ENCODE peak calls at places on chromosome 16, in four cellular contexts. I is activated naive CD4-positive, alpha-beta T cell treated with Interleukin-2 at 50 U/mL for 16 hours; L is GM23338; U is activated CD8-positive, alpha-beta T cell treated with anti-CD3 and anti-CD28 coated beads for 36 hours. R is an unnamed sample.

GRCh38 chr16:50778284-50779163 is 36.6 kb downstream of the CYLD start:
- DNase-seq in I (no peak), L (no peak), U (peak; percentile 35), R (no peak)

GRCh38 chr16:81486555-81487061 is 42.0 kb downstream of the CMIP start:
- DNase-seq in I (no peak), L (no peak), U (no peak), R (no peak)

GRCh38 chr16:56643080-56643778 is 4.8 kb downstream of the MT1A start:
- DNase-seq in I (peak; percentile 82), L (peak; percentile 79), U (peak; percentile 91), R (peak; percentile 80)

GRCh38 chr16:2710711-2711231 is 9.3 kb downstream of the PRSS27 start:
- DNase-seq in I (no peak), L (no peak), U (no peak), R (no peak)

GRCh38 chr16:7294020-7294419 is 38.6 kb upstream of the RBFOX1 start:
- DNase-seq in I (no peak), L (no peak), U (no peak), R (no peak)

GRCh38 chr16:1058216-1058615 is 14.3 kb upstream of the SSTR5 start:
- DNase-seq in I (no peak), L (no peak), U (no peak), R (no peak)

GRCh38 chr16:74455619-74456289 is 34.5 kb upstream of the CLEC18B start:
- DNase-seq in I (no peak), L (no peak), U (no peak), R (no peak)

GRCh38 chr16:85583491-85584181 is 29.5 kb upstream of the GSE1 start:
- DNase-seq in I (no peak), L (no peak), U (peak; percentile 66), R (no peak)

GRCh38 chr16:28981517-28981916 is 3.3 kb upstream of the LAT start:
- DNase-seq in I (peak; percentile 35), L (peak; percentile 76), U (peak; percentile 73), R (no peak)

GRCh38 chr16:74743668-74744299 is 30.8 kb downstream of the FA2H start:
- DNase-seq in I (no peak), L (no peak), U (no peak), R (peak; percentile 92)

GRCh38 chr16:83774066-83774465 is 33.7 kb upstream of the HSBP1 start:
- DNase-seq in I (no peak), L (no peak), U (no peak), R (no peak)

GRCh38 chr16:57262841-57263584 is 18.0 kb downstream of the ARL2BP start:
- DNase-seq in I (no peak), L (no peak), U (no peak), R (no peak)

GRCh38 chr16:15976929-15977637 is 27.7 kb downstream of the ABCC1 start:
- DNase-seq in I (no peak), L (no peak), U (no peak), R (no peak)

GRCh38 chr16:27314161-27314723 is 468 bp downstream of the IL4R start:
- DNase-seq in I (peak; percentile 58), L (peak; percentile 55), U (peak; percentile 92), R (no peak)

GRCh38 chr16:4639899-4640509 is 15.4 kb downstream of the MGRN1 start:
- DNase-seq in I (no peak), L (no peak), U (no peak), R (no peak)

R was measured in ureter.